ENCODE peak calls at places on chromosomes 12 and 14, in ten cellular contexts. T is heart left ventricle; Y is pancreas; P is fibroblast of lung; F is CD8-positive, alpha-beta T cell; J is breast epithelium; E is IMR-90; Q is astrocyte; L is lower lobe of right lung; U is H9. S is an unnamed sample.

GRCh38 chr12:5309654-5310053 is 122.3 kb upstream of the NTF3 start:
- DNase-seq in E (no peak), Q (no peak), F (no peak), L (peak), J (peak), P (no peak), U (no peak), T (no peak), Y (no peak), S (no peak)

GRCh38 chr12:9392842-9393241 is 184.6 kb upstream of the PZP start:
- DNase-seq in F (no peak), U (no peak), J (no peak), Q (no peak), L (no peak), P (no peak), Y (no peak), T (no peak), E (no peak), S (no peak)

GRCh38 chr14:77039285-77040058 is 11.0 kb upstream of the IRF2BPL start:
- DNase-seq in E (peak), Y (no peak), J (no peak), U (no peak), T (no peak), F (no peak), Q (peak), P (peak), L (no peak), S (no peak)

GRCh38 chr12:51351913-51352532 is 5.5 kb upstream of the CELA1 start:
- DNase-seq in T (peak), J (no peak), Y (peak), U (peak), L (peak), F (peak), Q (no peak), P (peak), E (peak), S (no peak)

GRCh38 chr14:78136695-78137094 is 33.5 kb upstream of the NRXN3 start:
- DNase-seq in P (peak), U (no peak), Q (peak), J (no peak), L (no peak), F (no peak), T (no peak), Y (no peak), E (no peak), S (no peak)

GRCh38 chr12:30795660-30796507 is 41.1 kb upstream of the CAPRIN2 start:
- DNase-seq in E (peak), Q (peak), L (peak), F (peak), U (peak), T (peak), Y (peak), J (no peak), P (peak), S (no peak)

GRCh38 chr12:7645395-7646177 is 20.1 kb downstream of the APOBEC1 start:
- DNase-seq in E (peak), L (no peak), J (no peak), Q (no peak), T (no peak), F (peak), Y (no peak), U (peak), P (peak), S (no peak)

GRCh38 chr14:84825481-84825880 is 704.5 kb upstream of the FLRT2 start:
- DNase-seq in L (no peak), F (no peak), J (no peak), T (no peak), P (peak), U (no peak), Q (peak), E (peak), Y (no peak), S (peak)

GRCh38 chr14:24327303-24327702 is 7.6 kb downstream of the ADCY4 start:
- DNase-seq in F (no peak), E (no peak), Q (no peak), L (peak), J (no peak), T (no peak), U (no peak), Y (no peak), P (no peak), S (no peak)

GRCh38 chr12:82955020-82955419 is 268.3 kb downstream of the TMTC2 start:
- DNase-seq in Y (no peak), Q (no peak), J (no peak), U (no peak), F (no peak), T (no peak), P (no peak), L (no peak), E (no peak), S (no peak)

GRCh38 chr12:49501895-49502294 is 36.9 kb upstream of the KCNH3 start:
- DNase-seq in P (no peak), T (no peak), F (no peak), J (no peak), U (no peak), E (no peak), L (no peak), Q (no peak), Y (no peak), S (no peak)

GRCh38 chr12:88145567-88146347 is 3.6 kb downstream of the TMTC3 start:
- DNase-seq in U (no peak), E (no peak), P (no peak), J (no peak), Q (no peak), T (no peak), F (no peak), Y (no peak), L (no peak), S (no peak)

GRCh38 chr12:127401005-127401404 is 866.0 kb upstream of the TMEM132C start:
- DNase-seq in U (no peak), T (no peak), J (no peak), Y (no peak), E (peak), F (no peak), P (peak), Q (peak), L (no peak), S (no peak)

GRCh38 chr12:101298426-101298825 is 18.5 kb downstream of the UTP20 start:
- DNase-seq in J (no peak), L (no peak), U (no peak), E (peak), F (no peak), Y (no peak), Q (peak), P (peak), T (no peak), S (no peak)

GRCh38 chr12:7609480-7609879 is 56.2 kb downstream of the APOBEC1 start:
- DNase-seq in E (peak), U (no peak), F (no peak), T (no peak), Q (no peak), P (no peak), Y (no peak), J (no peak), L (no peak), S (no peak)

GRCh38 chr12:49565119-49565955 is 2.6 kb downstream of the MCRS1 start:
- DNase-seq in T (peak), P (no peak), J (no peak), F (no peak), E (no peak), Q (no peak), U (no peak), Y (no peak), L (no peak), S (no peak)

GRCh38 chr12:20101046-20101445 is 267.3 kb upstream of the PDE3A start:
- DNase-seq in Q (peak), T (peak), L (no peak), P (peak), F (no peak), J (no peak), U (no peak), E (peak), Y (no peak), S (no peak)

GRCh38 chr12:102232446-102232845 is 34.8 kb upstream of the PMCH start:
- DNase-seq in F (no peak), J (no peak), E (peak), T (peak), Y (no peak), U (no peak), P (peak), L (no peak), Q (peak), S (no peak)

GRCh38 chr12:40170593-40170992 is 54.2 kb upstream of the LRRK2 start:
- DNase-seq in U (no peak), J (no peak), Q (no peak), T (no peak), F (no peak), P (no peak), E (no peak), L (peak), Y (no peak), S (no peak)

GRCh38 chr14:73786942-73787759 is 64.5 kb upstream of the PTGR2 start:
- DNase-seq in E (peak), P (peak), J (no peak), Y (peak), T (peak), F (peak), Q (no peak), L (peak), U (peak), S (no peak)

GRCh38 chr12:28569698-28570411 is 379.6 kb downstream of the CCDC91 start:
- DNase-seq in T (no peak), Q (peak), P (peak), Y (no peak), F (no peak), L (no peak), J (no peak), U (no peak), E (peak), S (no peak)

GRCh38 chr12:10293151-10293550 is 14.5 kb upstream of the KLRD1 start:
- DNase-seq in L (no peak), Y (no peak), U (no peak), E (no peak), F (no peak), J (no peak), Q (no peak), P (no peak), T (no peak), S (no peak)

GRCh38 chr14:78153069-78153351 is 17.2 kb upstream of the NRXN3 start:
- DNase-seq in T (no peak), U (no peak), J (no peak), F (no peak), E (peak), Q (peak), Y (no peak), L (no peak), P (peak), S (no peak)

GRCh38 chr14:76940057-76940456 is 88.5 kb downstream of the IRF2BPL start:
- DNase-seq in P (no peak), Q (no peak), U (no peak), F (no peak), Y (no peak), L (no peak), T (no peak), J (no peak), E (no peak), S (no peak)

GRCh38 chr12:91052021-91052420 is 5.8 kb downstream of the KERA start:
- DNase-seq in U (no peak), Y (no peak), E (no peak), L (no peak), F (no peak), Q (no peak), P (no peak), T (no peak), J (no peak), S (no peak)

GRCh38 chr12:123897221-123897620 is 75.4 kb downstream of the CCDC92 start:
- DNase-seq in E (peak), U (no peak), J (no peak), P (peak), Y (no peak), Q (peak), T (no peak), L (no peak), F (no peak), S (no peak)

GRCh38 chr14:95460647-95461478 is 55.6 kb downstream of the SYNE3 start:
- DNase-seq in P (peak), U (peak), F (no peak), J (no peak), Y (no peak), Q (peak), T (no peak), E (peak), L (no peak), S (peak)

GRCh38 chr12:121505513-121505912 is 75.3 kb downstream of the KDM2B start:
- DNase-seq in P (peak), T (no peak), J (no peak), Y (no peak), E (peak), F (no peak), Q (peak), U (no peak), L (no peak), S (no peak)

GRCh38 chr12:65918057-65918456 is 93.8 kb downstream of the HMGA2 start:
- DNase-seq in P (no peak), T (no peak), J (no peak), Q (no peak), U (no peak), F (no peak), E (no peak), Y (no peak), L (no peak), S (no peak)

GRCh38 chr12:30308010-30308717 is 387.5 kb downstream of the IPO8 start:
- DNase-seq in U (no peak), Y (no peak), J (no peak), E (no peak), Q (peak), P (peak), F (no peak), T (no peak), L (no peak), S (no peak)

GRCh38 chr12:50197297-50197727 is 30.1 kb upstream of the CERS5 start:
- DNase-seq in Q (no peak), J (no peak), F (no peak), E (no peak), U (no peak), T (no peak), L (no peak), P (peak), Y (no peak), S (no peak)

GRCh38 chr12:120069278-120069677 is 47.3 kb downstream of the RAB35 start:
- DNase-seq in F (no peak), T (no peak), Y (no peak), E (no peak), P (no peak), J (no peak), U (no peak), Q (no peak), L (no peak), S (no peak)

GRCh38 chr12:58961906-58962305 is 41.6 kb upstream of the LRIG3 start:
- DNase-seq in J (no peak), L (no peak), T (no peak), Q (no peak), U (no peak), F (no peak), Y (no peak), E (peak), P (no peak), S (no peak)

GRCh38 chr12:113030875-113031525 is 25.5 kb upstream of the DTX1 start:
- DNase-seq in J (no peak), L (no peak), F (no peak), T (no peak), Q (peak), P (peak), U (peak), E (peak), Y (peak), S (no peak)

GRCh38 chr14:104307627-104308401 is 169.4 kb downstream of the KIF26A start:
- DNase-seq in L (no peak), U (no peak), F (no peak), Y (no peak), E (no peak), T (no peak), P (no peak), Q (no peak), J (no peak), S (no peak)

GRCh38 chr14:87698496-87698895 is 294.5 kb downstream of the GALC start:
- DNase-seq in T (no peak), L (no peak), J (no peak), F (no peak), Y (no peak), E (no peak), U (no peak), P (no peak), Q (no peak), S (no peak)

GRCh38 chr12:24979286-24979685 is 30.4 kb upstream of the BCAT1 start:
- DNase-seq in E (no peak), T (no peak), J (no peak), Y (no peak), L (no peak), P (no peak), Q (no peak), U (no peak), F (no peak), S (no peak)

GRCh38 chr12:46702581-46703344 is 123.0 kb downstream of the SLC38A4 start:
- DNase-seq in T (no peak), Y (no peak), F (no peak), J (no peak), E (peak), Q (peak), U (no peak), L (no peak), P (peak), S (peak)

GRCh38 chr12:62763319-62763718 is 171.6 kb downstream of the PPM1H start:
- DNase-seq in L (no peak), T (no peak), J (no peak), Q (no peak), F (no peak), Y (no peak), E (no peak), U (no peak), P (no peak), S (no peak)

GRCh38 chr12:2625267-2625666 is 169.5 kb upstream of the FKBP4 start:
- DNase-seq in T (no peak), Q (no peak), L (no peak), P (no peak), E (no peak), U (peak), Y (no peak), J (no peak), F (no peak), S (no peak)
- H3K27ac ChIP-seq in T (no peak), Q (no peak), L (no peak), P (no peak), E (no peak), U (no peak), Y (no peak), J (peak), F (no peak), S (no peak)

DNA sequence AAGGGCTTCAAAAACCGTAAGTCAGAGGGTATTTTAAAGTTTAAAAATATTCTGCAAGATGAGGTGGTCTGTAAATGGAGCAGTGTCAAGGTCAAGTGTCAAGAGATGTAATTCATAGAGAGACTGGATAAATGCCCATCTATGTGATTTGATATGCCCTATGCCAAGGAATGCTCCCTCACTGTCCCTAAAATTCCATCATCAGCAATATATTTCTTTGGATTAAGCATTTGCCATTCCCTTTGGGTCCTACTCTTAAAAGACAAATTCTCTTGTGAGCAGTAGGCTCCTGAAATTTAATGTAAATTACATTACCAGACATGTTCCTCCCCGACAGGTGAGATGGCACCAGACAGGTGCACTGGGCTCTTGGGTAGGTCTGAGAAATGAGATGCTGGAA is 16.0 kb upstream of the FOS start:
- DNase-seq in L (no peak), F (no peak), J (no peak), Q (no peak), P (no peak), Y (no peak), T (no peak), E (no peak), U (no peak), S (no peak)
- H3K27ac ChIP-seq in L (no peak), F (no peak), J (no peak), Q (no peak), P (no peak), Y (no peak), T (no peak), E (no peak), U (no peak), S (no peak)

GRCh38 chr12:56084958-56085543 is 5.1 kb downstream of the ERBB3 start:
- DNase-seq in L (no peak), T (no peak), P (no peak), U (peak), F (peak), E (no peak), J (no peak), Y (peak), Q (no peak), S (no peak)
- H3K27ac ChIP-seq in L (no peak), T (no peak), P (no peak), U (no peak), F (no peak), E (no peak), J (peak), Y (no peak), Q (no peak), S (no peak)

GRCh38 chr14:99561827-99562226 is 42.2 kb downstream of the CCDC85C start:
- DNase-seq in J (no peak), E (no peak), Q (no peak), T (no peak), F (no peak), U (no peak), Y (peak), P (no peak), L (no peak), S (no peak)

GRCh38 chr14:99559286-99559990 is 44.6 kb downstream of the CCDC85C start:
- DNase-seq in J (no peak), Q (peak), L (no peak), F (no peak), E (no peak), Y (no peak), T (no peak), P (peak), U (no peak), S (no peak)

GRCh38 chr14:99560946-99561683 is 42.9 kb downstream of the CCDC85C start:
- DNase-seq in J (no peak), L (no peak), F (no peak), Y (peak), P (no peak), T (peak), U (no peak), E (no peak), Q (no peak), S (no peak)

GRCh38 chr14:99562848-99563748 is 40.9 kb downstream of the CCDC85C start:
- DNase-seq in T (peak), Y (peak), L (peak), F (no peak), E (peak), P (peak), J (peak), U (peak), Q (peak), S (no peak)

GRCh38 chr14:99560403-99560802 is 43.6 kb downstream of the CCDC85C start:
- DNase-seq in L (no peak), J (no peak), Q (no peak), T (no peak), U (no peak), Y (no peak), E (no peak), P (no peak), F (no peak), S (no peak)
- H3K27ac ChIP-seq in L (no peak), J (peak), Q (no peak), T (no peak), U (no peak), Y (peak), E (no peak), P (no peak), F (no peak), S (peak)

GRCh38 chr14:103073876-103074698 is 9.9 kb upstream of the LBHD2 start:
- DNase-seq in J (no peak), P (no peak), Q (no peak), U (no peak), Y (no peak), E (no peak), T (no peak), L (no peak), F (no peak), S (no peak)
- H3K27ac ChIP-seq in J (no peak), P (no peak), Q (no peak), U (no peak), Y (peak), E (no peak), T (peak), L (peak), F (no peak), S (no peak)

GRCh38 chr14:89372156-89372555 is 44.9 kb downstream of the FOXN3 start:
- DNase-seq in T (no peak), F (no peak), Y (no peak), L (no peak), J (no peak), P (peak), Q (peak), E (peak), U (no peak), S (no peak)

GRCh38 chr14:89371600-89371999 is 45.4 kb downstream of the FOXN3 start:
- DNase-seq in Y (no peak), Q (no peak), L (no peak), J (no peak), P (no peak), T (no peak), F (no peak), E (no peak), U (peak), S (no peak)

GRCh38 chr14:89369656-89370055 is 47.4 kb downstream of the FOXN3 start:
- DNase-seq in E (no peak), Y (no peak), L (no peak), J (no peak), P (no peak), F (no peak), Q (no peak), T (no peak), U (peak), S (no peak)

GRCh38 chr14:89368490-89369477 is 48.2 kb downstream of the FOXN3 start:
- DNase-seq in Q (no peak), Y (no peak), E (no peak), J (no peak), T (no peak), F (no peak), P (no peak), L (no peak), U (no peak), S (no peak)

DNA sequence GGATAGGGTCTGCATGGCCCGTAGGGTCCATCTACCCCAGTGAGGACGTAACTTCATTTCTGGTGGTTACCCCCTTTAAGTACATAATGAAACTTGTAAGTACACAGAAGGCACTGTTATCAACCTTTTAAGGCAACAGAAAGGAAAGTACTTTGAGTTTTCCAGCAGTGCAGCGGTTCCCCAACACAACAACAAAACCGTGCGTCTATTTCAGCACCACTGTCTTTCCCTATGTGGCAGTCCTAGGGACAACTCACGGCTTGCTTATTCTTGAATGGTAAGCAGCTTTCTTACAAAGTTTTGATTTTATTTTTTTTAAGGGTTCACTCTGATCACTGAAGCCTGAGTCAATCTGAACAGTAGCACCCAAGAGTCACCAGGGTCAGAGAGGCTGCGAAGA is 46.3 kb downstream of the FOXN3 start:
- DNase-seq in F (no peak), L (no peak), U (peak), E (no peak), T (no peak), P (no peak), J (no peak), Y (no peak), Q (no peak), S (no peak)
- H3K27ac ChIP-seq in F (no peak), L (no peak), U (no peak), E (no peak), T (no peak), P (no peak), J (no peak), Y (no peak), Q (no peak), S (no peak)